ENCODE peak calls at places on chromosomes 6 and 20, in eight cellular contexts. Z, H, R, P, V, Q, F and I are unnamed samples.

GRCh38 chr20:38272398-38272797 is 11.9 kb upstream of the KIAA1755 start:
- DNase-seq in V (no peak), F (peak; percentile 23), P (peak; percentile 38), H (no peak), Z (no peak), Q (no peak), R (no peak), I (no peak)

GRCh38 chr20:12591949-12592470 is 416.8 kb upstream of the SPTLC3 start:
- DNase-seq in P (no peak), Z (no peak), Q (no peak), F (no peak), R (no peak), V (no peak), H (no peak), I (no peak)

GRCh38 chr20:15930324-15931305 is 642.6 kb downstream of the KIF16B start:
- DNase-seq in P (no peak), V (peak; percentile 39), Z (no peak), R (peak; percentile 15), Q (no peak), H (no peak), F (no peak), I (no peak)

GRCh38 chr6:20212392-20213111 is at the start of gene MBOAT1:
- DNase-seq in R (peak; percentile 89), Q (peak; percentile 92), P (peak; percentile 96), V (peak; percentile 94), H (peak; percentile 95), Z (peak; percentile 91), F (peak; percentile 93), I (peak; percentile 91)

GRCh38 chr6:43995137-43995536 is 132.1 kb downstream of the MRPL14 start:
- DNase-seq in V (no peak), Z (no peak), R (no peak), F (no peak), Q (no peak), H (no peak), P (peak; percentile 36), I (no peak)

GRCh38 chr20:41619360-41620115 is 1.4 kb upstream of the CHD6 start:
- DNase-seq in V (peak; percentile 30), Z (no peak), H (no peak), R (no peak), P (no peak), Q (no peak), F (no peak), I (no peak)

GRCh38 chr6:46334442-46334841 is 156.8 kb downstream of the RCAN2 start:
- DNase-seq in P (no peak), Z (no peak), F (no peak), Q (no peak), H (no peak), V (no peak), R (no peak), I (no peak)

GRCh38 chr6:53033764-53034163 is 31.4 kb upstream of the FBXO9 start:
- DNase-seq in H (no peak), Q (no peak), F (no peak), Z (no peak), P (no peak), R (no peak), V (no peak), I (no peak)

GRCh38 chr6:128598561-128598960 is 78.2 kb upstream of the PTPRK start:
- DNase-seq in R (no peak), H (no peak), V (no peak), F (no peak), P (no peak), Q (no peak), Z (no peak), I (no peak)

GRCh38 chr20:50303573-50304500 is 113.2 kb downstream of the CEBPB start:
- DNase-seq in Z (no peak), V (peak; percentile 76), P (peak; percentile 96), F (peak; percentile 95), Q (peak; percentile 56), H (peak; percentile 66), R (peak; percentile 52), I (peak; percentile 84)

GRCh38 chr6:112018619-112019416 is 35.1 kb upstream of the CCN6 start:
- DNase-seq in F (no peak), V (peak; percentile 61), R (peak; percentile 40), P (no peak), Z (no peak), Q (no peak), H (no peak), I (peak; percentile 48)

GRCh38 chr6:141026504-141026903 is 1106.2 kb upstream of the GJE1 start:
- DNase-seq in F (no peak), V (no peak), Q (no peak), R (peak; percentile 36), H (no peak), Z (no peak), P (no peak), I (peak; percentile 29)

DNA sequence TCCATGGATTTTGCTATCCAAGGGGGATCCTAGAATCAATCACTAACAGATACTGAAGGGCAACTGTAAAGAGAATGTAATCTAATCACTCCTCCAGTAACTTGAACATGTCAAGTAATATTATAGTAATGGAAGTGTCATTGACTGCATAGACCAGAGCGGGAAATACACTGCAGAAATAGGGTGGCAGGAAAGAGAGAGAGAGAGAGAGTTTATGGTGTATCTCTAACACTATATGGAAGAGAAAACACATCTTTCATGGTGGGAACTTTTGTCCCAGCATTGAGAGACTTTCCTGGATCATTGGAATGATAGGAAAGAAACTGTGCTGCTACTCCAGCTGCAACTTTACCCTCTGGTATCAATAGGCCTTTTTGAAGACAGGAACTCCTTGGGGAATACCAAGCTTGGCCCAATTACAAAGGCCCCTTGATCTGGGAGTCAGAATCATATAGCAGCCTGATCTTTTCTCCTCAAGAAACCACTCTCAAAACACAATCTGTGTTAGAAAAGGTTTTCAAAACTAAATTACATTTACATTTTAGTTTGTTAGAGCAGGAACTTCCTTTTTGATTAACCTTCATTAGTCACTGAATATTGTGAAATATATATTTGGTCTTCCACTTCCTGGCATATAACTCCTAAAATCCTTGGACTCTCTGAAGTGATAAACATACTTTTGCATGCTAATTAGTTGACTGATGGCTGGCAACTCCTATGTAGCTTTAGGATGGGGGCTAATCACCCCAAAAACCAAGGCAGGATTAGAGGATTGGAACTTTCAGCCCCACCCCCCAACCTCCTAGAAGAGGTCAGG is 29.5 kb upstream of the RNGTT start:
- DNase-seq in R (no peak), Q (no peak), H (no peak), V (no peak), F (no peak), P (no peak), Z (no peak), I (no peak)
- H3K27me3 ChIP-seq in R (no peaks in the 10 kb centered on the region), Q (peaks cover 6% of the 10 kb centered on the region), H (no peaks in the 10 kb centered on the region), V (no peaks in the 10 kb centered on the region), F (no peaks in the 10 kb centered on the region), P (no peaks in the 10 kb centered on the region), Z (no peaks in the 10 kb centered on the region), I (no peaks in the 10 kb centered on the region)

GRCh38 chr6:122426597-122426996 is 27.1 kb downstream of the HSF2 start:
- DNase-seq in Z (no peak), Q (no peak), P (no peak), V (no peak), F (no peak), H (no peak), R (no peak), I (no peak)
- H3K36me3 ChIP-seq in Z (peaks cover 6% of the 10 kb centered on the region), Q (peaks cover 87% of the 10 kb centered on the region), P (peaks cover 1% of the 10 kb centered on the region), V (peaks cover 72% of the 10 kb centered on the region), F (peaks cover 51% of the 10 kb centered on the region), H (no peaks in the 10 kb centered on the region), R (peaks cover 1% of the 10 kb centered on the region), I (peaks cover 74% of the 10 kb centered on the region)

GRCh38 chr6:42821341-42821668 is 39.5 kb downstream of the BICRAL start:
- DNase-seq in V (no peak), Q (no peak), H (no peak), P (no peak), R (no peak), F (no peak), Z (no peak), I (no peak)

GRCh38 chr6:42818878-42819277 is 37.0 kb downstream of the BICRAL start:
- DNase-seq in P (no peak), F (no peak), Q (no peak), Z (no peak), R (no peak), V (no peak), H (no peak), I (no peak)

GRCh38 chr6:42820509-42821340 is 38.9 kb downstream of the BICRAL start:
- DNase-seq in Z (no peak), V (peak; percentile 43), R (no peak), H (no peak), Q (no peak), F (no peak), P (peak; percentile 68), I (no peak)

GRCh38 chr6:42821846-42822245 is 40.0 kb downstream of the BICRAL start:
- DNase-seq in V (no peak), F (no peak), R (no peak), Z (no peak), Q (no peak), H (no peak), P (no peak), I (no peak)

DNA sequence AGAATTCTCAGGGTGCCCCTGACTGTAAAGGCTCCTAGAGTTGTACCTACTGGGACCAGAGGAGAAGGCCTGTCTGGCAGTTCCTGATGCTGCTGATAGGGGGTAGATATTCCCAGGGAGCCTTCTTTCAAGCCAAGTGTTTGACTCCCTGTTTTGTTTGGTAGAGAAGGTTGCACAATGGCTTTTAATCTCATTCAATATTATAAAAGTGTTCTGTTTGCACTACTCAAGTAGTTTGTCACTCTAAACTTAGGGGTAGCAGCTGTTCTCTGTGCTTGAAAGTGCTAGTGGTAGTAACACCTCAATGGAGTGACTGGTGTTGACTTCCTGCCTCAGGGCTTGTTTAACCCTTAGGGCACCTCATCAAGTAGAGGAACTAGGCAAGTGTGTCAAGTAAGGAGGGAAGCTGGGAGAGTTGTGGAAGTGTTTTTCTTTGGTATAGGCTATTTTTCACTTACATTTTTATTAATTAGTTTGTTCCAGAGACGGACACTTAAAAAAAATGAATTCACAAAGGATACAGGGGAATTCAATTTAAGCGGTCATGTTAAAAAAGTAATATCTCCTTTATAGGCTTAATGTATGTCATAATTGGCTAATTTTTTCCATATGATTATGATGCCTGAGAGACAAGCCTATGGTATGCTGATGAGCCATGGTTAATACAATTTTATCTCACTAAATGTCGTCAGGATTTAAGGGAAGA is 38.1 kb downstream of the BICRAL start:
- DNase-seq in Z (no peak), Q (peak; percentile 32), R (no peak), H (no peak), P (no peak), V (peak; percentile 47), F (no peak), I (no peak)
- TF ChIP-seq POLR2AphosphoS5 in Z (no peak), Q (no peak), R (no peak), H (peak; percentile 29), P (no peak), V (no peak), F (no peak), I (peak; percentile 11)

DNA sequence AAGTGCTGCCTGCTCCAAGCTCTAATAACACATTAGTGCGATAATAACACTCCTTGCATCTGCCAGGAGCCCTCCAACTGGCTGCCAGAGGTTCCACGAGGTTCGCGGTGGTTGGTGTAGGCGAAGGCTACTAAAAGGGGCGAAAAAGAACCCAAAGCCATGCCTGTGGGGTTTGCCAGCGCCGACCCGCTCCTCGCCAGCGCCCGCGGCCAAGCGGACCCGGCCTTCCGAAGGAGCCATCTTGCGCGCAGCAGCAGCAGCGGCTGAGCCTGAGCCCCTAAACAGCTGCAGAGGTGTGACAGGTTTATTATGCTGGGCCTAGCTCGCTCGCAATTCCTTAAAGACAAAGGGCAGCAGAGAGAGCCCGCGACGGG is 11.6 kb downstream of the FOXC1 start:
- DNase-seq in F (no peak), Q (no peak), V (no peak), P (peak; percentile 41), Z (no peak), H (peak; percentile 42), R (no peak), I (no peak)
- H3K27me3 ChIP-seq in F (peaks cover 68% of the 10 kb centered on the region), Q (peaks cover 84% of the 10 kb centered on the region), V (no peaks in the 10 kb centered on the region), P (peaks cover 100% of the 10 kb centered on the region), Z (peaks cover 6% of the 10 kb centered on the region), H (peaks cover 99% of the 10 kb centered on the region), R (peaks cover 3% of the 10 kb centered on the region), I (peaks cover 62% of the 10 kb centered on the region)

GRCh38 chr20:17620371-17621228 is 50.7 kb downstream of the DSTN start:
- DNase-seq in R (no peak), F (peak; percentile 74), V (peak; percentile 7), P (peak; percentile 69), Z (peak; percentile 45), Q (no peak), H (peak; percentile 70), I (peak; percentile 21)
- H3K36me3 ChIP-seq in R (peaks cover 50% of the 10 kb centered on the region), F (peaks cover 98% of the 10 kb centered on the region), V (peaks cover 3% of the 10 kb centered on the region), P (peaks cover 13% of the 10 kb centered on the region), Z (peaks cover 12% of the 10 kb centered on the region), Q (peaks cover 35% of the 10 kb centered on the region), H (no peaks in the 10 kb centered on the region), I (peaks cover 91% of the 10 kb centered on the region)